ENCODE peak calls at places on chromosomes 4 and X, in ten cellular contexts. One of them, this sample, is unnamed.

GRCh38 chrX:17521871-17522693 is 147.1 kb downstream of the NHS start:
- DNase-seq in HTR-8/SVneo: peak
- DNase-seq in activated B cell treated with CpG ODN at 0.5 μM for 24 hours: no peak
- DNase-seq in ACHN: peak
- DNase-seq in tibial artery: no peak
- DNase-seq in WTC11: peak
- DNase-seq in H7: peak
- DNase-seq in activated naive CD8-positive, alpha-beta T cell treated with anti-CD3 and anti-CD28 coated beads, Interleukin-2, amount 50 U/mL, for 16 hours: no peak
- DNase-seq in HS-5: no peak
- DNase-seq in NCI-H69: peak
- DNase-seq in this sample: no peak

GRCh38 chr4:160969914-160970313 is 1193.9 kb downstream of the FSTL5 start:
- DNase-seq in HTR-8/SVneo: no peak
- DNase-seq in activated B cell treated with CpG ODN at 0.5 μM for 24 hours: no peak
- DNase-seq in ACHN: no peak
- DNase-seq in tibial artery: no peak
- DNase-seq in WTC11: no peak
- DNase-seq in H7: no peak
- DNase-seq in activated naive CD8-positive, alpha-beta T cell treated with anti-CD3 and anti-CD28 coated beads, Interleukin-2, amount 50 U/mL, for 16 hours: no peak
- DNase-seq in HS-5: no peak
- DNase-seq in NCI-H69: no peak
- DNase-seq in this sample: no peak

GRCh38 chrX:106170318-106170717 is 2.2 kb downstream of the PWWP3B start:
- DNase-seq in HTR-8/SVneo: no peak
- DNase-seq in activated B cell treated with CpG ODN at 0.5 μM for 24 hours: no peak
- DNase-seq in ACHN: peak
- DNase-seq in tibial artery: no peak
- DNase-seq in WTC11: no peak
- DNase-seq in H7: no peak
- DNase-seq in activated naive CD8-positive, alpha-beta T cell treated with anti-CD3 and anti-CD28 coated beads, Interleukin-2, amount 50 U/mL, for 16 hours: no peak
- DNase-seq in HS-5: no peak
- DNase-seq in NCI-H69: no peak
- DNase-seq in this sample: no peak

GRCh38 chrX:149198980-149199732 is 305.9 kb downstream of the IDS start:
- DNase-seq in HTR-8/SVneo: no peak
- DNase-seq in activated B cell treated with CpG ODN at 0.5 μM for 24 hours: no peak
- DNase-seq in ACHN: no peak
- DNase-seq in tibial artery: no peak
- DNase-seq in WTC11: no peak
- DNase-seq in H7: no peak
- DNase-seq in activated naive CD8-positive, alpha-beta T cell treated with anti-CD3 and anti-CD28 coated beads, Interleukin-2, amount 50 U/mL, for 16 hours: no peak
- DNase-seq in HS-5: no peak
- DNase-seq in NCI-H69: no peak
- DNase-seq in this sample: no peak

GRCh38 chr4:85717847-85718246 is 242.9 kb downstream of the ARHGAP24 start:
- DNase-seq in HTR-8/SVneo: no peak
- DNase-seq in activated B cell treated with CpG ODN at 0.5 μM for 24 hours: no peak
- DNase-seq in ACHN: no peak
- DNase-seq in tibial artery: no peak
- DNase-seq in WTC11: no peak
- DNase-seq in H7: no peak
- DNase-seq in activated naive CD8-positive, alpha-beta T cell treated with anti-CD3 and anti-CD28 coated beads, Interleukin-2, amount 50 U/mL, for 16 hours: no peak
- DNase-seq in HS-5: no peak
- DNase-seq in NCI-H69: no peak
- DNase-seq in this sample: no peak

GRCh38 chr4:189162073-189162789 is 778.4 kb upstream of the FRG1 start:
- DNase-seq in HTR-8/SVneo: no peak
- DNase-seq in activated B cell treated with CpG ODN at 0.5 μM for 24 hours: no peak
- DNase-seq in ACHN: no peak
- DNase-seq in tibial artery: no peak
- DNase-seq in WTC11: peak
- DNase-seq in H7: peak
- DNase-seq in activated naive CD8-positive, alpha-beta T cell treated with anti-CD3 and anti-CD28 coated beads, Interleukin-2, amount 50 U/mL, for 16 hours: no peak
- DNase-seq in HS-5: no peak
- DNase-seq in NCI-H69: no peak
- DNase-seq in this sample: no peak

GRCh38 chrX:24081661-24082154 is 27.0 kb downstream of the EIF2S3 start:
- DNase-seq in HTR-8/SVneo: peak
- DNase-seq in activated B cell treated with CpG ODN at 0.5 μM for 24 hours: peak
- DNase-seq in ACHN: peak
- DNase-seq in tibial artery: peak
- DNase-seq in WTC11: peak
- DNase-seq in H7: peak
- DNase-seq in activated naive CD8-positive, alpha-beta T cell treated with anti-CD3 and anti-CD28 coated beads, Interleukin-2, amount 50 U/mL, for 16 hours: no peak
- DNase-seq in HS-5: no peak
- DNase-seq in NCI-H69: peak
- DNase-seq in this sample: no peak

GRCh38 chrX:153392642-153393321 is 8.4 kb downstream of the PNMA6E start:
- DNase-seq in HTR-8/SVneo: no peak
- DNase-seq in activated B cell treated with CpG ODN at 0.5 μM for 24 hours: no peak
- DNase-seq in ACHN: no peak
- DNase-seq in tibial artery: no peak
- DNase-seq in WTC11: no peak
- DNase-seq in H7: peak
- DNase-seq in activated naive CD8-positive, alpha-beta T cell treated with anti-CD3 and anti-CD28 coated beads, Interleukin-2, amount 50 U/mL, for 16 hours: no peak
- DNase-seq in HS-5: no peak
- DNase-seq in NCI-H69: no peak
- DNase-seq in this sample: no peak

GRCh38 chr4:176277162-176277904 is 8.3 kb upstream of the ASB5 start:
- DNase-seq in HTR-8/SVneo: peak
- DNase-seq in activated B cell treated with CpG ODN at 0.5 μM for 24 hours: no peak
- DNase-seq in ACHN: peak
- DNase-seq in tibial artery: peak
- DNase-seq in WTC11: peak
- DNase-seq in H7: peak
- DNase-seq in activated naive CD8-positive, alpha-beta T cell treated with anti-CD3 and anti-CD28 coated beads, Interleukin-2, amount 50 U/mL, for 16 hours: no peak
- DNase-seq in HS-5: no peak
- DNase-seq in NCI-H69: peak
- DNase-seq in this sample: no peak

GRCh38 chr4:1822568-1823544 is 29.8 kb downstream of the FGFR3 start:
- DNase-seq in HTR-8/SVneo: no peak
- DNase-seq in activated B cell treated with CpG ODN at 0.5 μM for 24 hours: no peak
- DNase-seq in ACHN: no peak
- DNase-seq in tibial artery: no peak
- DNase-seq in WTC11: no peak
- DNase-seq in H7: no peak
- DNase-seq in activated naive CD8-positive, alpha-beta T cell treated with anti-CD3 and anti-CD28 coated beads, Interleukin-2, amount 50 U/mL, for 16 hours: no peak
- DNase-seq in HS-5: no peak
- DNase-seq in NCI-H69: no peak
- DNase-seq in this sample: no peak

GRCh38 chr4:101291198-101291597 is 56.1 kb downstream of the PPP3CA start:
- DNase-seq in HTR-8/SVneo: no peak
- DNase-seq in activated B cell treated with CpG ODN at 0.5 μM for 24 hours: no peak
- DNase-seq in ACHN: no peak
- DNase-seq in tibial artery: no peak
- DNase-seq in WTC11: no peak
- DNase-seq in H7: no peak
- DNase-seq in activated naive CD8-positive, alpha-beta T cell treated with anti-CD3 and anti-CD28 coated beads, Interleukin-2, amount 50 U/mL, for 16 hours: no peak
- DNase-seq in HS-5: no peak
- DNase-seq in NCI-H69: no peak
- DNase-seq in this sample: no peak

GRCh38 chrX:38561126-38561868 is at the start of gene TSPAN7:
- DNase-seq in HTR-8/SVneo: peak
- DNase-seq in activated B cell treated with CpG ODN at 0.5 μM for 24 hours: peak
- DNase-seq in ACHN: peak
- DNase-seq in tibial artery: peak
- DNase-seq in WTC11: peak
- DNase-seq in H7: peak
- DNase-seq in activated naive CD8-positive, alpha-beta T cell treated with anti-CD3 and anti-CD28 coated beads, Interleukin-2, amount 50 U/mL, for 16 hours: peak
- DNase-seq in HS-5: peak
- DNase-seq in NCI-H69: peak
- DNase-seq in this sample: peak

GRCh38 chr4:55742655-55743191 is 76.9 kb upstream of the EXOC1L start:
- DNase-seq in HTR-8/SVneo: no peak
- DNase-seq in activated B cell treated with CpG ODN at 0.5 μM for 24 hours: no peak
- DNase-seq in ACHN: no peak
- DNase-seq in tibial artery: no peak
- DNase-seq in WTC11: no peak
- DNase-seq in H7: no peak
- DNase-seq in activated naive CD8-positive, alpha-beta T cell treated with anti-CD3 and anti-CD28 coated beads, Interleukin-2, amount 50 U/mL, for 16 hours: no peak
- DNase-seq in HS-5: no peak
- DNase-seq in NCI-H69: peak
- DNase-seq in this sample: no peak

GRCh38 chr4:188400456-188400855 is 261.2 kb downstream of the TRIML1 start:
- DNase-seq in HTR-8/SVneo: no peak
- DNase-seq in activated B cell treated with CpG ODN at 0.5 μM for 24 hours: no peak
- DNase-seq in ACHN: no peak
- DNase-seq in tibial artery: no peak
- DNase-seq in WTC11: no peak
- DNase-seq in H7: no peak
- DNase-seq in activated naive CD8-positive, alpha-beta T cell treated with anti-CD3 and anti-CD28 coated beads, Interleukin-2, amount 50 U/mL, for 16 hours: no peak
- DNase-seq in HS-5: no peak
- DNase-seq in NCI-H69: peak
- DNase-seq in this sample: no peak

GRCh38 chr4:151324449-151325319 is 721 bp downstream of the SH3D19 start:
- DNase-seq in HTR-8/SVneo: peak
- DNase-seq in activated B cell treated with CpG ODN at 0.5 μM for 24 hours: no peak
- DNase-seq in ACHN: peak
- DNase-seq in tibial artery: peak
- DNase-seq in WTC11: peak
- DNase-seq in H7: peak
- DNase-seq in activated naive CD8-positive, alpha-beta T cell treated with anti-CD3 and anti-CD28 coated beads, Interleukin-2, amount 50 U/mL, for 16 hours: no peak
- DNase-seq in HS-5: no peak
- DNase-seq in NCI-H69: peak
- DNase-seq in this sample: no peak

GRCh38 chr4:14345356-14345775 is 656.9 kb upstream of the CPEB2 start:
- DNase-seq in HTR-8/SVneo: no peak
- DNase-seq in activated B cell treated with CpG ODN at 0.5 μM for 24 hours: no peak
- DNase-seq in ACHN: no peak
- DNase-seq in tibial artery: no peak
- DNase-seq in WTC11: no peak
- DNase-seq in H7: no peak
- DNase-seq in activated naive CD8-positive, alpha-beta T cell treated with anti-CD3 and anti-CD28 coated beads, Interleukin-2, amount 50 U/mL, for 16 hours: no peak
- DNase-seq in HS-5: no peak
- DNase-seq in NCI-H69: no peak
- DNase-seq in this sample: no peak

GRCh38 chr4:8171941-8172924 is 13.6 kb upstream of the ABLIM2 start:
- DNase-seq in HTR-8/SVneo: no peak
- DNase-seq in activated B cell treated with CpG ODN at 0.5 μM for 24 hours: peak
- DNase-seq in ACHN: no peak
- DNase-seq in tibial artery: no peak
- DNase-seq in WTC11: no peak
- DNase-seq in H7: no peak
- DNase-seq in activated naive CD8-positive, alpha-beta T cell treated with anti-CD3 and anti-CD28 coated beads, Interleukin-2, amount 50 U/mL, for 16 hours: no peak
- DNase-seq in HS-5: no peak
- DNase-seq in NCI-H69: no peak
- DNase-seq in this sample: no peak

GRCh38 chr4:53273726-53274125 is 92.1 kb downstream of the SCFD2 start:
- DNase-seq in HTR-8/SVneo: no peak
- DNase-seq in activated B cell treated with CpG ODN at 0.5 μM for 24 hours: no peak
- DNase-seq in ACHN: no peak
- DNase-seq in tibial artery: no peak
- DNase-seq in WTC11: no peak
- DNase-seq in H7: no peak
- DNase-seq in activated naive CD8-positive, alpha-beta T cell treated with anti-CD3 and anti-CD28 coated beads, Interleukin-2, amount 50 U/mL, for 16 hours: no peak
- DNase-seq in HS-5: no peak
- DNase-seq in NCI-H69: no peak
- DNase-seq in this sample: no peak

GRCh38 chr4:165207431-165208321 is at the start of gene KLHL2:
- DNase-seq in HTR-8/SVneo: peak
- DNase-seq in activated B cell treated with CpG ODN at 0.5 μM for 24 hours: peak
- DNase-seq in ACHN: peak
- DNase-seq in tibial artery: peak
- DNase-seq in WTC11: peak
- DNase-seq in H7: peak
- DNase-seq in activated naive CD8-positive, alpha-beta T cell treated with anti-CD3 and anti-CD28 coated beads, Interleukin-2, amount 50 U/mL, for 16 hours: peak
- DNase-seq in HS-5: no peak
- DNase-seq in NCI-H69: peak
- DNase-seq in this sample: peak

GRCh38 chrX:154441564-154441963 is 2.4 kb upstream of the FAM50A start:
- DNase-seq in HTR-8/SVneo: no peak
- DNase-seq in activated B cell treated with CpG ODN at 0.5 μM for 24 hours: no peak
- DNase-seq in ACHN: no peak
- DNase-seq in tibial artery: no peak
- DNase-seq in WTC11: no peak
- DNase-seq in H7: no peak
- DNase-seq in activated naive CD8-positive, alpha-beta T cell treated with anti-CD3 and anti-CD28 coated beads, Interleukin-2, amount 50 U/mL, for 16 hours: no peak
- DNase-seq in HS-5: no peak
- DNase-seq in NCI-H69: no peak
- DNase-seq in this sample: no peak

GRCh38 chrX:152899111-152899873 is 1.4 kb downstream of the ZNF185 start:
- DNase-seq in HTR-8/SVneo: no peak
- DNase-seq in activated B cell treated with CpG ODN at 0.5 μM for 24 hours: no peak
- DNase-seq in ACHN: no peak
- DNase-seq in tibial artery: no peak
- DNase-seq in WTC11: no peak
- DNase-seq in H7: no peak
- DNase-seq in activated naive CD8-positive, alpha-beta T cell treated with anti-CD3 and anti-CD28 coated beads, Interleukin-2, amount 50 U/mL, for 16 hours: no peak
- DNase-seq in HS-5: no peak
- DNase-seq in NCI-H69: no peak
- DNase-seq in this sample: no peak

GRCh38 chr4:113468165-113469022 is 293.1 kb downstream of the CAMK2D start:
- DNase-seq in HTR-8/SVneo: peak
- DNase-seq in activated B cell treated with CpG ODN at 0.5 μM for 24 hours: no peak
- DNase-seq in ACHN: peak
- DNase-seq in tibial artery: peak
- DNase-seq in WTC11: peak
- DNase-seq in H7: peak
- DNase-seq in activated naive CD8-positive, alpha-beta T cell treated with anti-CD3 and anti-CD28 coated beads, Interleukin-2, amount 50 U/mL, for 16 hours: no peak
- DNase-seq in HS-5: peak
- DNase-seq in NCI-H69: peak
- DNase-seq in this sample: no peak

GRCh38 chrX:48972214-48973164 is 845 bp upstream of the KCND1 start:
- DNase-seq in HTR-8/SVneo: peak
- DNase-seq in activated B cell treated with CpG ODN at 0.5 μM for 24 hours: no peak
- DNase-seq in ACHN: peak
- DNase-seq in tibial artery: peak
- DNase-seq in WTC11: peak
- DNase-seq in H7: peak
- DNase-seq in activated naive CD8-positive, alpha-beta T cell treated with anti-CD3 and anti-CD28 coated beads, Interleukin-2, amount 50 U/mL, for 16 hours: no peak
- DNase-seq in HS-5: no peak
- DNase-seq in NCI-H69: peak
- DNase-seq in this sample: no peak

GRCh38 chr4:156103306-156103705 is 149.6 kb upstream of the CTSO start:
- DNase-seq in HTR-8/SVneo: no peak
- DNase-seq in activated B cell treated with CpG ODN at 0.5 μM for 24 hours: no peak
- DNase-seq in ACHN: no peak
- DNase-seq in tibial artery: no peak
- DNase-seq in WTC11: no peak
- DNase-seq in H7: no peak
- DNase-seq in activated naive CD8-positive, alpha-beta T cell treated with anti-CD3 and anti-CD28 coated beads, Interleukin-2, amount 50 U/mL, for 16 hours: no peak
- DNase-seq in HS-5: no peak
- DNase-seq in NCI-H69: no peak
- DNase-seq in this sample: no peak

GRCh38 chr4:102501635-102502382 is 650 bp downstream of the NFKB1 start:
- DNase-seq in HTR-8/SVneo: peak
- DNase-seq in activated B cell treated with CpG ODN at 0.5 μM for 24 hours: peak
- DNase-seq in ACHN: peak
- DNase-seq in tibial artery: peak
- DNase-seq in WTC11: no peak
- DNase-seq in H7: peak
- DNase-seq in activated naive CD8-positive, alpha-beta T cell treated with anti-CD3 and anti-CD28 coated beads, Interleukin-2, amount 50 U/mL, for 16 hours: peak
- DNase-seq in HS-5: peak
- DNase-seq in NCI-H69: peak
- DNase-seq in this sample: peak

GRCh38 chr4:168421671-168422070 is 58.6 kb downstream of the DDX60L start:
- DNase-seq in HTR-8/SVneo: peak
- DNase-seq in activated B cell treated with CpG ODN at 0.5 μM for 24 hours: no peak
- DNase-seq in ACHN: no peak
- DNase-seq in tibial artery: no peak
- DNase-seq in WTC11: no peak
- DNase-seq in H7: no peak
- DNase-seq in activated naive CD8-positive, alpha-beta T cell treated with anti-CD3 and anti-CD28 coated beads, Interleukin-2, amount 50 U/mL, for 16 hours: no peak
- DNase-seq in HS-5: no peak
- DNase-seq in NCI-H69: peak
- DNase-seq in this sample: no peak